ENCODE peak calls at places on chromosome 5, in ten cellular contexts. N, E, B, W, O, T, A, H, X and C are unnamed samples.

GRCh38 chr5:179191506-179192184 is 131.5 kb downstream of the ZNF354C start:
- DNase-seq in T (no peak), H (no peak), O (no peak), N (no peak), B (no peak), W (no peak), A (no peak), E (no peak), X (no peak), C (no peak)

GRCh38 chr5:102937916-102938315 is 182.0 kb downstream of the GIN1 start:
- DNase-seq in A (no peak), T (no peak), N (peak), B (no peak), H (no peak), W (no peak), O (no peak), X (no peak), E (no peak), C (no peak)

GRCh38 chr5:142275496-142275895 is 49.3 kb downstream of the SPRY4 start:
- DNase-seq in H (no peak), E (no peak), B (peak), A (no peak), X (no peak), O (no peak), T (no peak), W (no peak), N (no peak), C (no peak)

GRCh38 chr5:83720805-83721431 is at the start of gene HAPLN1:
- DNase-seq in X (no peak), E (no peak), O (peak), W (no peak), B (no peak), H (peak), N (no peak), A (no peak), T (peak), C (no peak)

GRCh38 chr5:73793911-73794310 is 167.9 kb downstream of the ARHGEF28 start:
- DNase-seq in N (no peak), W (no peak), T (no peak), E (no peak), B (no peak), H (peak), A (no peak), O (no peak), X (no peak), C (no peak)

GRCh38 chr5:156913355-156913718 is 49.7 kb downstream of the TIMD4 start:
- DNase-seq in T (no peak), N (no peak), W (no peak), A (no peak), H (no peak), X (no peak), O (no peak), B (no peak), E (no peak), C (no peak)

GRCh38 chr5:96986450-96986849 is 50.6 kb downstream of the LNPEP start:
- DNase-seq in T (no peak), B (no peak), X (no peak), H (no peak), A (no peak), E (no peak), W (no peak), O (no peak), N (no peak), C (no peak)

GRCh38 chr5:42656661-42657035 is 100.0 kb upstream of the CCDC152 start:
- DNase-seq in E (no peak), X (no peak), H (no peak), N (no peak), O (no peak), T (peak), A (no peak), W (no peak), B (no peak), C (no peak)

GRCh38 chr5:159510282-159510681 is 180.0 kb upstream of the IL12B start:
- DNase-seq in N (no peak), X (no peak), E (no peak), O (peak), A (no peak), T (peak), W (peak), H (peak), B (no peak), C (peak)

GRCh38 chr5:93603711-93604118 is 20.7 kb downstream of the NR2F1 start:
- DNase-seq in E (no peak), W (no peak), H (no peak), N (no peak), T (no peak), B (no peak), O (no peak), A (no peak), X (no peak), C (no peak)

GRCh38 chr5:137442660-137443059 is 56.5 kb downstream of the SPOCK1 start:
- DNase-seq in H (no peak), T (no peak), X (no peak), A (no peak), O (no peak), E (no peak), N (peak), W (no peak), B (no peak), C (no peak)

GRCh38 chr5:6554812-6555211 is 78.0 kb downstream of the NSUN2 start:
- DNase-seq in A (no peak), B (no peak), E (no peak), N (no peak), H (no peak), W (no peak), O (no peak), X (no peak), T (no peak), C (no peak)

GRCh38 chr5:61910771-61911170 is 395.2 kb upstream of the KIF2A start:
- DNase-seq in E (no peak), A (no peak), N (no peak), H (peak), B (no peak), T (no peak), W (no peak), O (no peak), X (no peak), C (no peak)

GRCh38 chr5:42984307-42984706 is 55.8 kb downstream of the ANXA2R start:
- DNase-seq in X (no peak), B (no peak), O (no peak), T (no peak), H (no peak), N (no peak), E (no peak), W (no peak), A (no peak), C (no peak)

GRCh38 chr5:51997908-51998307 is 614.7 kb downstream of the ISL1 start:
- DNase-seq in T (no peak), E (no peak), N (no peak), W (no peak), X (no peak), A (no peak), H (no peak), O (no peak), B (no peak), C (no peak)

GRCh38 chr5:29089591-29090141 is 2051.3 kb upstream of the CDH9 start:
- DNase-seq in A (no peak), E (no peak), T (no peak), B (no peak), N (no peak), X (no peak), H (no peak), O (no peak), W (no peak), C (no peak)

GRCh38 chr5:134851307-134851923 is 5.6 kb downstream of the C5orf24 start:
- DNase-seq in T (peak), A (no peak), E (no peak), X (no peak), B (no peak), O (peak), N (no peak), H (peak), W (no peak), C (peak)

GRCh38 chr5:135208555-135209494 is 174.8 kb upstream of the PITX1 start:
- DNase-seq in X (no peak), E (no peak), B (peak), H (peak), A (no peak), T (peak), O (peak), N (no peak), W (no peak), C (peak)

GRCh38 chr5:171520300-171521170 is 101.1 kb downstream of the FGF18 start:
- DNase-seq in E (no peak), B (no peak), W (no peak), X (no peak), N (no peak), T (peak), O (peak), A (no peak), H (peak), C (no peak)

GRCh38 chr5:154077692-154078091 is 38.9 kb downstream of the MFAP3 start:
- DNase-seq in E (no peak), X (no peak), T (peak), B (peak), W (no peak), H (peak), N (no peak), O (peak), A (no peak), C (no peak)

GRCh38 chr5:65986050-65986451 is 59.7 kb downstream of the ERBIN start:
- DNase-seq in N (no peak), A (no peak), T (peak), B (no peak), H (peak), E (no peak), O (no peak), W (no peak), X (no peak), C (peak)

GRCh38 chr5:145854651-145855258 is 18.1 kb downstream of the GRXCR2 start:
- DNase-seq in W (peak), N (no peak), O (peak), E (no peak), H (peak), B (peak), T (peak), A (no peak), X (no peak), C (peak)

GRCh38 chr5:96093340-96093739 is 131.7 kb upstream of the ELL2 start:
- DNase-seq in A (no peak), W (no peak), E (no peak), H (no peak), T (no peak), O (no peak), N (no peak), B (peak), X (no peak), C (no peak)

GRCh38 chr5:174335682-174336364 is 290.3 kb downstream of the NSG2 start:
- DNase-seq in A (no peak), E (no peak), W (no peak), T (no peak), B (no peak), N (no peak), H (peak), X (no peak), O (peak), C (no peak)

GRCh38 chr5:1464511-1464910 is 19.3 kb upstream of the SLC6A3 start:
- DNase-seq in X (no peak), O (no peak), B (no peak), T (no peak), H (no peak), W (no peak), E (no peak), A (no peak), N (no peak), C (no peak)

GRCh38 chr5:9284781-9285307 is 261.0 kb downstream of the SEMA5A start:
- DNase-seq in W (no peak), X (no peak), N (no peak), E (no peak), B (no peak), H (no peak), O (peak), T (peak), A (no peak), C (peak)

GRCh38 chr5:16489322-16489791 is 23.8 kb upstream of the ZNF622 start:
- DNase-seq in B (peak), O (peak), T (peak), H (peak), A (no peak), W (no peak), N (peak), X (no peak), E (no peak), C (peak)

GRCh38 chr5:15013654-15014463 is 142.3 kb upstream of the ANKH start:
- DNase-seq in N (peak), X (no peak), H (peak), O (peak), B (peak), E (peak), T (peak), A (no peak), W (peak), C (peak)

GRCh38 chr5:155839251-155840037 is 487.5 kb upstream of the SGCD start:
- DNase-seq in A (no peak), H (peak), T (no peak), E (peak), W (peak), O (no peak), N (no peak), X (no peak), B (no peak), C (no peak)

GRCh38 chr5:151683936-151684586 is 2.7 kb downstream of the SPARC start:
- DNase-seq in O (no peak), A (no peak), X (no peak), T (no peak), B (no peak), W (no peak), E (no peak), H (no peak), N (no peak), C (no peak)